ENCODE peak calls at places on chromosome 3, in seven cellular contexts. Y is pancreas, L is transverse colon, F is H9, H is IMR-90, I is psoas muscle, X is DND-41. N is an unnamed sample. For H3K4me1, the result is how much of the 10 kb centered on the place peaks cover.

GRCh38 chr3:11622846-11623550 is 20.7 kb downstream of the VGLL4 start:
- DNase-seq in Y (no peak), L (no peak), F (no peak), H (no peak), I (no peak), X (no peak), N (no peak)

GRCh38 chr3:82100378-82100777 is 338.9 kb upstream of the GBE1 start:
- DNase-seq in Y (no peak), L (no peak), F (no peak), H (peak), I (no peak), X (no peak), N (no peak)

GRCh38 chr3:119350114-119350513 is 55.9 kb downstream of the ARHGAP31 start:
- DNase-seq in Y (no peak), L (no peak), F (peak), H (no peak), I (no peak), X (no peak), N (no peak)

GRCh38 chr3:126666600-126667528 is 11.9 kb upstream of the TXNRD3 start:
- DNase-seq in Y (no peak), L (no peak), F (no peak), H (no peak), I (no peak), X (no peak), N (no peak)

GRCh38 chr3:115916866-115917265 is 293.6 kb downstream of the GAP43 start:
- DNase-seq in Y (no peak), L (no peak), F (no peak), H (no peak), I (no peak), X (no peak), N (no peak)

GRCh38 chr3:119352863-119353527 is 58.8 kb downstream of the ARHGAP31 start:
- DNase-seq in Y (no peak), L (no peak), F (no peak), H (peak), I (no peak), X (no peak), N (no peak)

GRCh38 chr3:62665627-62666433 is 209.4 kb downstream of the CADPS start:
- DNase-seq in Y (peak), L (peak), F (peak), H (peak), I (peak), X (peak), N (peak)

GRCh38 chr3:71384393-71384792 is 199.1 kb downstream of the FOXP1 start:
- DNase-seq in Y (no peak), L (no peak), F (no peak), H (no peak), I (no peak), X (no peak), N (no peak)

GRCh38 chr3:60001369-60001768 is 951.5 kb upstream of the CFAP20DC start:
- DNase-seq in Y (no peak), L (no peak), F (no peak), H (no peak), I (no peak), X (no peak), N (no peak)

GRCh38 chr3:4501991-4502390 is 8.8 kb downstream of the ITPR1 start:
- DNase-seq in Y (no peak), L (peak), F (no peak), H (no peak), I (no peak), X (no peak), N (no peak)

GRCh38 chr3:185332026-185332735 is 30.8 kb upstream of the MAP3K13 start:
- DNase-seq in Y (no peak), L (no peak), F (no peak), H (peak), I (no peak), X (no peak), N (no peak)

GRCh38 chr3:160704006-160704405 is 27.0 kb downstream of the ARL14 start:
- DNase-seq in Y (no peak), L (no peak), F (no peak), H (peak), I (no peak), X (no peak), N (no peak)

GRCh38 chr3:53257465-53257864 is 1.6 kb upstream of the TKT start:
- DNase-seq in Y (no peak), L (no peak), F (no peak), H (no peak), I (peak), X (no peak), N (no peak)

GRCh38 chr3:61669676-61670299 is 108.4 kb downstream of the PTPRG start:
- DNase-seq in Y (no peak), L (peak), F (no peak), H (no peak), I (peak), X (peak), N (peak)

GRCh38 chr3:191119415-191120295 is 79.4 kb upstream of the OSTN start:
- DNase-seq in Y (no peak), L (no peak), F (no peak), H (no peak), I (no peak), X (no peak), N (no peak)

GRCh38 chr3:49844464-49845183 is 11.7 kb downstream of the TRAIP start:
- DNase-seq in Y (no peak), L (no peak), F (no peak), H (no peak), I (no peak), X (no peak), N (no peak)

GRCh38 chr3:46925585-46925934 is 48.0 kb downstream of the PTH1R start:
- DNase-seq in Y (no peak), L (peak), F (no peak), H (no peak), I (peak), X (no peak), N (no peak)

GRCh38 chr3:128296469-128297251 is 143.4 kb downstream of the EEFSEC start:
- DNase-seq in Y (no peak), L (no peak), F (peak), H (no peak), I (peak), X (no peak), N (no peak)

GRCh38 chr3:144197582-144197981 is 226.0 kb downstream of the DIPK2A start:
- DNase-seq in Y (no peak), L (no peak), F (no peak), H (no peak), I (no peak), X (no peak), N (no peak)

GRCh38 chr3:69848113-69848512 is 108.8 kb downstream of the MITF start:
- DNase-seq in Y (no peak), L (no peak), F (no peak), H (no peak), I (no peak), X (no peak), N (no peak)

GRCh38 chr3:195802261-195802701 is 9.4 kb downstream of the MUC4 start:
- DNase-seq in Y (no peak), L (no peak), F (no peak), H (no peak), I (no peak), X (peak), N (no peak)

GRCh38 chr3:86923071-86923476 is 67.9 kb downstream of the VGLL3 start:
- DNase-seq in Y (no peak), L (no peak), F (no peak), H (peak), I (no peak), X (no peak), N (no peak)

DNA sequence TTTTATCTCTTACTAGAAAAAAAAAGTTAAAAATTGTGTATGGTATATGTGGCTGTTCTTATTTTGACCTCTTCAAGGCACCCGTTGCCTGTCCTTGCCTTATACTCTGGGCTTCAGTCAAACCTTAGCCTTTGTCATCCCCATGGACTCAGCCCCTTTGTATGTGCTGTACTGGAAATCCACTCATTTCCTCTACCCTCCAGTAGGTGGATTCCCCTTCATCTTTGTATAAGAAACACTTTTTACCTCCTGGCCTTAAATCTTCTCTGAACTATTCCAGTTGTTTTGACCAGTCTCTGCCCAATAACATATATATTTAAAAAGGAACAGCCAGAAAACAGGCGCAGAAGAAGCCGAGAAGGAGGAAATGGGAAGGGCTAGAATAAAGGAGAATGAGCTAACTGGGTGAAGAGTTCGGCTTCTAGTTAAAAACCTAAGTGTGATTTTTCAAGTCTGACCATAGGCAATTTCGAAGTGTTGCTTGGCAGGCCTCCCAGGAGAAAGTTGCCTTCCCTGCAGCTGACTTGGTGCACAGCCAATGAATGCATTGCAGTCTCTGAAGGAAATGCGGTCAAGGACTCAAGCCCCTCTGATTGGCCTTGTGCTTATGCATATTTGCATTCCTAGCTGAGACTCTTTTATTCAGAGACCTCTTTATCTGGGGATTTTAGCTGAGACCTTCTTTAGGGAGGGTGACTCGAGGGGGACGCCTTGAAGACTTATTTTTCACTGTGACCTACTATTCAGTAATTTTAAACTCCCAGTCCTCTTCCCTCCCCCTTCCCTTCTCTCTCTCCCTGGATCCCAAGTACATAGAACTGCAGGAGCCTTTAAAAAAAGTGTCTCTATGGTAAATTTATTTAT is 277.4 kb downstream of the ROBO1 start:
- DNase-seq in Y (peak), L (peak), F (peak), H (peak), I (peak), X (no peak), N (no peak)
- TF ChIP-seq CTCF in Y (no peak), L (no peak), F (peak), H (no peak), I (no peak), X (no peak), N (no peak)

GRCh38 chr3:41204369-41204768 is 5.1 kb downstream of the CTNNB1 start:
- DNase-seq in Y (no peak), L (no peak), F (no peak), H (no peak), I (no peak), X (no peak), N (no peak)

GRCh38 chr3:41205591-41205990 is 6.3 kb downstream of the CTNNB1 start:
- DNase-seq in Y (no peak), L (no peak), F (no peak), H (no peak), I (no peak), X (no peak), N (no peak)

GRCh38 chr3:41208507-41208906 is 9.2 kb downstream of the CTNNB1 start:
- DNase-seq in Y (no peak), L (no peak), F (no peak), H (no peak), I (no peak), X (no peak), N (no peak)

GRCh38 chr3:41209646-41210045 is 10.3 kb downstream of the CTNNB1 start:
- DNase-seq in Y (no peak), L (no peak), F (no peak), H (no peak), I (no peak), X (no peak), N (no peak)

DNA sequence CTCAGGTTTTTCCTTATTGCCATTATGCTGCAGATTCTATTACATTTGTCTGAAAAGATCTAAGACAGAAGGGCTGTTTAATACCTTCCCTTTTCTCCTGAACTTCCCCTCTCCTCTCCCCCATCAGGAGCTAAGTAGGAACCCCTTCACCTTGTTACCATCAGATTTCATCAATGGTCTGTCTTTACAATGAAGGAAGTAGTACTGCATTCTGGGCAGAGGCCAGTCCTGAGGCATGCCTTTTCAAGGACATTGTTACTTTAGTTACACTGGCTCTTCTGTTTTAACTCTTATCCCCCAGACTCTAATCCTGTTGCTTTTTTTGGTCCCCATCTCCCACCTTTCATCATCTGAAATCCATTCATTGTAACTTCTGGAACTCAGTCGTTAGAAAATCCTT is 8.1 kb downstream of the CTNNB1 start:
- DNase-seq in Y (no peak), L (no peak), F (no peak), H (no peak), I (no peak), X (no peak), N (no peak)
- H3K4me1 ChIP-seq in Y (under half), L (half or more), F (under half), H (under half), I (half or more), X (under half), N (under half)

DNA sequence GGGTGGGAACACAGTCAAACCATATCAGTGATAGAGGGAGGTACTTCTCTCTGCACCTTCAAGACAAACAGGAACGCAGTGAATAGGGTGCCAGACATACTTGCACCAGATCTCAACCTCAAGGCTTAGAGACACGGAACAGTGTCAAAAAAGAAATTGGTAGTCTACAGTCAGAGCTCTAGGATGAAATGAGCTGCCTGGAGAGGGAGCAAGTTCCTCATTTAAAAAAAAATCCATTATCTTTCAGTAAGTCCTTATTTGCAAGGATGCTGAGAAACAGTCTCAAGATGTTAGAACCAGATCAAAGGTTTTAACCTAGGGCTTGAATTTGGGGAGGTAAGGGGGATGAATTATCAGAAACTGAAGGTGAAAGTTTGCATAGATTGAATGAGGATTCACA is 20.2 kb upstream of the LMCD1 start:
- DNase-seq in Y (no peak), L (no peak), F (no peak), H (no peak), I (no peak), X (no peak), N (no peak)
- TF ChIP-seq CTCF in Y (no peak), L (no peak), F (no peak), H (no peak), I (peak), X (no peak), N (no peak)

GRCh38 chr3:193874512-193874911 is 261.4 kb upstream of the HES1 start:
- DNase-seq in Y (no peak), L (no peak), F (no peak), H (no peak), I (no peak), X (no peak), N (no peak)
- H3K4me1 ChIP-seq in Y (under half), L (under half), F (under half), H (under half), I (under half), X (under half), N (under half)

GRCh38 chr3:171092467-171092911 is 66.0 kb upstream of the SLC2A2 start:
- DNase-seq in Y (no peak), L (no peak), F (no peak), H (peak), I (no peak), X (no peak), N (no peak)
- TF ChIP-seq CTCF in Y (no peak), L (no peak), F (no peak), H (no peak), I (no peak), X (no peak), N (no peak)

DNA sequence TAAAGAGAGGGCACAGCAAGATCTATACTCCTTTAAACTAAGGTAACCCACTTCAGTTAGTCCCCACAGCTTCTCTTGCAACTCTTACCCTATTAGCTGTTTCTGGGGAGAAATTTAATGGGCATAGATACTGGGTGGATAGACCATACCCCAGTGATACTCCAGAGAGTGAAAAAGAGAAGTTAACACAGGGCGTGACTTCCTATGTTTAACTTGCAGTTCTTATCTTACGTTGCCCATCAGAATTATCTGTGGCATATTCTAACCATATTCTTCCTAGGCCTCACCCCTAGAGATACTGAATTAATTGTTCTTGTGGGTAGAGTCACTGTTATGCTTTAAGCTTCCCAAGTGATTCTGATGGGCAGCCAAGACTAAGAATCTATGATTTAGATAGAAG is 485.5 kb upstream of the TPRG1 start:
- DNase-seq in Y (no peak), L (no peak), F (no peak), H (no peak), I (no peak), X (no peak), N (no peak)
- H3K4me1 ChIP-seq in Y (under half), L (under half), F (under half), H (under half), I (under half), X (under half), N (under half)

N was measured in Peyer's patch.